ENCODE peak calls at places on chromosomes 13 and 19, in five cellular contexts. R, F, L, A and N are unnamed samples.

GRCh38 chr19:35856546-35857149 is at the start of gene KIRREL2:
- DNase-seq in R (no peak), L (no peak), F (peak), A (no peak), N (no peak)

GRCh38 chr13:100203696-100204367 is 114.9 kb downstream of the PCCA start:
- DNase-seq in R (no peak), L (no peak), A (no peak), F (no peak), N (no peak)

GRCh38 chr13:23870356-23871146 is 18.6 kb downstream of the MIPEP start:
- DNase-seq in F (no peak), L (no peak), A (no peak), R (no peak), N (no peak)

GRCh38 chr13:102369303-102369702 is 32.5 kb downstream of the FGF14 start:
- DNase-seq in L (no peak), R (no peak), A (no peak), F (no peak), N (no peak)

GRCh38 chr19:48754950-48755645 is at the start of gene FGF21:
- DNase-seq in A (no peak), L (no peak), F (no peak), R (no peak), N (no peak)

GRCh38 chr19:12792048-12792852 is 964 bp downstream of the JUNB start:
- DNase-seq in L (peak), R (no peak), A (no peak), F (peak), N (no peak)

GRCh38 chr13:30107536-30108136 is 199.7 kb downstream of the KATNAL1 start:
- DNase-seq in F (no peak), A (no peak), L (no peak), R (no peak), N (no peak)

GRCh38 chr19:41699968-41700323 is 8.5 kb upstream of the CEACAM5 start:
- DNase-seq in R (no peak), A (no peak), L (no peak), F (no peak), N (no peak)

GRCh38 chr13:109862627-109863026 is 76.2 kb upstream of the IRS2 start:
- DNase-seq in L (no peak), A (no peak), R (no peak), F (no peak), N (no peak)

GRCh38 chr19:5240011-5240410 is 100.6 kb downstream of the PTPRS start:
- DNase-seq in F (no peak), L (no peak), R (no peak), A (no peak), N (no peak)

GRCh38 chr19:1098177-1099051 is 3.2 kb upstream of the POLR2E start:
- DNase-seq in A (no peak), F (no peak), L (peak), R (no peak), N (no peak)

GRCh38 chr19:18905520-18906236 is 9.7 kb upstream of the CERS1 start:
- DNase-seq in A (no peak), L (no peak), R (no peak), F (no peak), N (no peak)

GRCh38 chr19:18414504-18415176 is 4.6 kb upstream of the SSBP4 start:
- DNase-seq in A (no peak), R (no peak), L (no peak), F (no peak), N (no peak)

GRCh38 chr19:44857837-44858236 is 11.7 kb downstream of the NECTIN2 start:
- DNase-seq in L (no peak), A (no peak), F (no peak), R (no peak), N (no peak)

GRCh38 chr19:4559569-4559968 is at the start of gene SEMA6B:
- DNase-seq in R (no peak), A (no peak), L (no peak), F (no peak), N (no peak)

GRCh38 chr19:47781590-47782318 is 3.3 kb downstream of the SELENOW start:
- DNase-seq in L (no peak), R (no peak), F (no peak), A (no peak), N (no peak)

GRCh38 chr13:80224468-80224867 is 116.5 kb downstream of the SPRY2 start:
- DNase-seq in A (no peak), F (no peak), R (no peak), L (no peak), N (no peak)

GRCh38 chr13:76826527-76826926 is 59.7 kb downstream of the KCTD12 start:
- DNase-seq in F (no peak), L (no peak), A (no peak), R (no peak), N (no peak)

GRCh38 chr13:51643114-51643881 is 59.0 kb downstream of the WDFY2 start:
- DNase-seq in F (no peak), R (peak), L (peak), A (no peak), N (no peak)

GRCh38 chr13:45292176-45292575 is 48.8 kb downstream of the TPT1 start:
- DNase-seq in R (no peak), F (no peak), L (no peak), A (no peak), N (no peak)

GRCh38 chr13:60000986-60001385 is 162.7 kb downstream of the DIAPH3 start:
- DNase-seq in L (no peak), F (no peak), R (no peak), A (no peak), N (no peak)

GRCh38 chr13:30572859-30573275 is 44.9 kb upstream of the USPL1 start:
- DNase-seq in R (no peak), L (peak), A (peak), F (no peak), N (no peak)

GRCh38 chr13:54373211-54373610 is 1344.6 kb downstream of the OLFM4 start:
- DNase-seq in L (no peak), A (no peak), R (no peak), F (no peak), N (no peak)

GRCh38 chr19:36687214-36688056 is at the start of gene ZNF567:
- DNase-seq in F (peak), R (peak), L (peak), A (peak), N (peak)

GRCh38 chr19:29644179-29644578 is 21.1 kb upstream of the PLEKHF1 start:
- DNase-seq in A (no peak), L (no peak), R (no peak), F (no peak), N (no peak)

GRCh38 chr13:28218679-28219078 is 80.3 kb downstream of the PAN3 start:
- DNase-seq in F (no peak), A (no peak), R (no peak), L (no peak), N (no peak)

GRCh38 chr13:94548382-94549240 is 47.3 kb downstream of the TGDS start:
- DNase-seq in L (peak), F (no peak), A (peak), R (peak), N (no peak)
- TF ChIP-seq SUZ12 in L (no peak), F (no peak), A (no peak), R (no peak), N (no peak)

DNA sequence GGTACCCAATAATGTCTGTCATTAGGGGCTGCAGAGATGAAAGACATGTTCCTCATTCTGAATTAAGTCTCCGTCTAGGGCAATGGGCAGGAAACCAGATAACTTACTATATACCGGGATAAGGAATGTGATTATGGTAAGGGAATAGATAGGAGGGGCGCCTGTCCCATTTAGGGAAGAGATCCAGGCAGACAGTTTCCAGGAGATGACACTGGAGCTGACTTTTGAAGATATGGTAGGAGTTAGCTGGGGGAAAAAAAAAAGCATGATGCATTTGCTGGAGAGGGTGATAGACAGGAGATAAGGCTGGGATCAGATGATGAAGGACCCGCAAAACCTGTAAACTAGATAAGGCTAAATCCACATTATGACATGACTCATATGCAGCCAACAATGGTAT is 340.7 kb downstream of the DCT start:
- DNase-seq in R (no peak), F (no peak), L (no peak), A (no peak), N (no peak)
- TF ChIP-seq SUZ12 in R (no peak), F (no peak), L (no peak), A (no peak), N (no peak)

DNA sequence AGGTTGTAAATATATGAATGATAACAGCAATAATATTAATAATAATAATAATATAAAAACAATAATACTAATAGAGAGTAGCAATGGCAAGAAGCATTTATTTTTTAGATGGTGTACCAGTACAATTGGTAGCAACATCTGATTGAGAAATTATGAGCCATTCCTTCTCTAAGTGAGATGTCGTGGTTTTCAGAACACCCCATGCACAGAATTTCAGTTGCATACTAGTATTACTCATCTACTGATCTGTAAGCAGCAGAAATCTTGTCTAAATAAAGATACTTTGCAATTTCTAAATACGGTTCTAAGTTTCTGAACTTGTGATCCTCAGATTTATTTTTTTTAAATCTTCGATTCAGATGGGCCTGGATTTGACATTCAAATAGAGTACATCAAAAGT is 788.0 kb upstream of the ATXN8OS start:
- DNase-seq in L (no peak), R (no peak), A (no peak), F (no peak), N (no peak)
- TF ChIP-seq SUZ12 in L (no peak), R (no peak), A (no peak), F (no peak), N (no peak)

DNA sequence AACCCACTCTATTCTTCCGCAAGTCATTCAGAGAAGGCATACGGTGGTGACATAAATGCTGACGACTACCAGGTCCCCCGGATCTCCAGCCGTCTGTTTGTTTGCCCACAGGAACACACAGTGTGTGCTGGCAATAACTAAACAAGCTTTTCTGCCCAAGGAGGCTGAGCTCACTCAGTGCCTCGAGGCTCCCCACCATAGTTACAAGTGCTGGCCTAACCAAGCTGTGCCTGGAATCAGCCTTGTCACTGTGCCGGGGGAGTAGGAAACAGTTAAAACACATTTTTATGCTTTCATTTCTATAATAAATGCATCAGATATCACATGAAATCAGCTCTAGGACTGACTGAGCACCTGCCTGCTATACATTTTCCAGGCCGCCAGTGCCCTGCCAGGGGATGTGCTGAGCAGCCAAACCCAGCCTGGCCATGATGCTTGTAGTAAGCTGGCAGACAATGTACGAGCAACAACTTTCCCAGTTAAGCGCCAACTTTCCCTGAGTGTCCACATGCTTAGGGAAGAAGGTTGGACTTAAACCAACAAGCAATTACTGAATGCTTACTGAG is 28.1 kb downstream of the BRD4 start:
- DNase-seq in L (peak), F (no peak), A (no peak), R (no peak), N (no peak)
- TF ChIP-seq SUZ12 in L (no peak), F (no peak), A (no peak), R (no peak), N (no peak)

GRCh38 chr13:47672982-47673670 is 327.9 kb downstream of the SUCLA2 start:
- DNase-seq in L (no peak), F (no peak), R (no peak), A (no peak), N (no peak)
- TF ChIP-seq SUZ12 in L (no peak), F (no peak), R (no peak), A (no peak), N (no peak)

GRCh38 chr19:17025361-17025760 is 1.2 kb downstream of the CPAMD8 start:
- DNase-seq in R (no peak), L (no peak), F (no peak), A (no peak), N (no peak)

GRCh38 chr19:17026041-17026658 is 460 bp downstream of the CPAMD8 start:
- DNase-seq in L (no peak), A (no peak), R (no peak), F (peak), N (no peak)

GRCh38 chr19:17027428-17027816 is 812 bp upstream of the CPAMD8 start:
- DNase-seq in L (no peak), F (peak), A (no peak), R (no peak), N (no peak)

GRCh38 chr19:17023805-17024204 is 2.8 kb downstream of the CPAMD8 start:
- DNase-seq in R (no peak), L (no peak), F (no peak), A (no peak), N (no peak)

GRCh38 chr19:17026706-17027427 is at the start of gene CPAMD8:
- DNase-seq in F (peak), L (no peak), A (no peak), R (no peak), N (no peak)
- TF ChIP-seq SUZ12 in F (no peak), L (no peak), A (peak), R (no peak), N (no peak)

DNA sequence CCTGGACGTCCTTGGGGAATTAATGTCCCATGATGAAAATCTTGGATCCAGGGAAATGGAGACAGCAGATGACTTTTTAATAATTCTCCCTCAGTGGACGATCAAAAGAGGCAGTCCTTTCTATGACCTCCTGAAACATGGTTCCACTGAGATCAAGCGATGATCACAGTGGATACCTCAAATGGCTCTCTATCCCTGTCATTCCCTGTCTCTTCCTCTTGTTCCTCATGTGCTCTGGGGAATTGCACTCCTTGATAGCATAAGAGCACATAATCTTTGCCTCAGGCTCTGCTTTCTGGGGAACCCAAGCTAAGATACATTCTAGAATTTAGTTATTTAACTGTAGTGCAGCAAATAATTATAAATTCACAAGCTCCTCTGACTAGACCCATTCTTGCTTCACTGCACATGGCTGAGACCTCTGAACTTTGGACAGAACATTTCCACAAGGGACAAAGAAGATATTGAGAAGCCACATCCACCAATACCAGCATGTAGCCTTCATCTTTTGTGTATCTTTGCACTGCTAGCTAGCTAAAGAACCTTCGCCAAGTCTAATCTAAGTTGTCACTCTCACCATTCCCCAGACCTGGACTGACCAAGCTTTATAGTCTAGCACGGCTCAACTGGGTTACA is 142.9 kb downstream of the SUCLA2 start:
- DNase-seq in A (no peak), R (no peak), L (peak), F (no peak), N (no peak)
- TF ChIP-seq SUZ12 in A (no peak), R (no peak), L (no peak), F (no peak), N (no peak)

GRCh38 chr19:33815410-33816340 is 19.0 kb downstream of the KCTD15 start:
- DNase-seq in L (no peak), A (no peak), R (no peak), F (no peak), N (no peak)

GRCh38 chr19:33818426-33818825 is 21.8 kb downstream of the KCTD15 start:
- DNase-seq in F (no peak), L (no peak), A (no peak), R (no peak), N (no peak)

GRCh38 chr19:33821871-33822270 is 25.2 kb downstream of the KCTD15 start:
- DNase-seq in F (peak), R (no peak), A (no peak), L (no peak), N (no peak)

GRCh38 chr19:33819875-33820781 is 23.5 kb downstream of the KCTD15 start:
- DNase-seq in F (peak), A (no peak), R (no peak), L (peak), N (no peak)

DNA sequence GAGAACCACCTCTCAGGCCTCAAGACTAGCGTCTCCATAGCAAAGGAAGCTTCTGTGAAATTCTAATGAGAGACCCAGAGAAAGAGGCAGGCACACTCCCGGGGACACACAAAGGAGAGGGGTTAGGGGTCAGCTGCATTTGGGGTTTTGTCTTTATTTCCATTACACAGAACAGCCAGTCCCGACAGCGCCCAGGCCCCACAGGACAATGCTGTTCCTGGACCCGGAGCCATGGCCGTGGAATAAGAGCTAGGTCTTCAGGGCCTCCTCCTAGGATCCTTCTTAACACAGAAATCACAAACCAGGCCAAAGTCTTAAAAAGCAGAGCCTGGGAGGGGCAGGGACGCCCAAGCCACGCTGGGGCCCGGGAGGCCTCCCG is 22.8 kb downstream of the KCTD15 start:
- DNase-seq in F (no peak), L (no peak), R (no peak), A (no peak), N (no peak)
- TF ChIP-seq SUZ12 in F (no peak), L (no peak), R (no peak), A (no peak), N (no peak)

DNA sequence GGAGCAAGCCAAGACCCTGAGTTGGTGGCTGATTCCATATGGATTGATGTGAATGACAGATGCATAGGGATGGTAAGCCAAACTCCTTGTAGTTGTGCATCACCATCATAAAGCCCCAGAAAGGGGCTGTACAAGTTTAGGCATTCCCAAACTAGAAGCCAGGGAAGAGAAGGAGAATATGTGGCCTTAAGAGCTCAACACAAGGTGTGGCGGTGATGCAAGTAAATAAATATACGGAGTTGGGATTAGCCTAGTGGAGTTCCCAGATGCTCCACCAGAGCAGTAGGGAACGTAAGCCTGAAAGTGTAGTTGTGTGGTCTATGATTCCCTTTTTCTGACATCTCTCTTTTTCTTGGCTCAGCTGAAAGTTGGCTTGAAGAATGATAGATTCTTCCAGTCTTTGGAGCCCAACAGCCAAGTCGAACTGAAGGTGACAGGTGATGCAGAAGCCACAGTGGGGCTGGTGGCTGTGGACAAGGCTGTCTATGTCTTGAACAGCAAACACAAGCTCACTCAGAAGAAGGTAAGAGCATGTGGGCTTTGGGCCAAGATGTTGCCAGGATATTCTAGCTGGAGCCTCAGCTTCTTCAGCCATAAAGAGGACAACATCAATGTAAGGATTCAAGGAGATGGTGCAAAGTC is 30.1 kb downstream of the RDH8 start:
- DNase-seq in R (no peak), L (no peak), F (no peak), A (no peak), N (no peak)
- TF ChIP-seq SUZ12 in R (no peak), L (no peak), F (no peak), A (no peak), N (no peak)